ENCODE peak calls at places on chromosome 1, in ten cellular contexts. N is NCI-H446 treated with DMSO at 0.1 percent for 48 hours; P is activated CD8-positive, alpha-beta memory T cell treated with anti-CD3 and anti-CD28 coated beads, Interleukin-2, amount 50 U/mL, for 4 hours; X is CD4-positive, alpha-beta memory T cell; V is mesenteric fat pad; Z is NCI-H187; Y is stimulated activated CD4-positive, alpha-beta T cell treated with anti-CD3 and anti-CD28 coated beads, Interleukin-15, amount 100 ng/mL, for 24 hours; Q is mesothelial cell of epicardium; H is fibroblast of villous mesenchyme; I is HFF-Myc. F is an unnamed sample.

GRCh38 chr1:201267481-201268229 is 15.7 kb upstream of the PKP1 start:
- DNase-seq in N (no peak), P (no peak), Y (no peak), Z (no peak), Q (peak), I (no peak), H (no peak), X (no peak), V (peak), F (no peak)

GRCh38 chr1:26084091-26084561 is 16.7 kb upstream of the TRIM63 start:
- DNase-seq in X (no peak), N (no peak), P (no peak), H (no peak), I (no peak), Q (no peak), Z (no peak), V (no peak), Y (no peak), F (no peak)

GRCh38 chr1:4212796-4213195 is 312.7 kb upstream of the C1orf174 start:
- DNase-seq in Z (no peak), P (no peak), Q (no peak), Y (no peak), H (no peak), I (no peak), N (no peak), V (peak), X (no peak), F (no peak)

GRCh38 chr1:37601441-37601840 is 5.7 kb upstream of the GNL2 start:
- DNase-seq in N (no peak), H (no peak), V (no peak), Q (no peak), P (no peak), Z (no peak), Y (no peak), X (no peak), I (no peak), F (no peak)

GRCh38 chr1:35120458-35121133 is 41.4 kb downstream of the ZMYM1 start:
- DNase-seq in Z (no peak), Y (peak), H (peak), P (peak), X (no peak), Q (no peak), V (no peak), N (no peak), I (no peak), F (no peak)

GRCh38 chr1:171817511-171818265 is 23.6 kb upstream of the DNM3 start:
- DNase-seq in Q (no peak), X (no peak), Z (no peak), I (peak), Y (peak), P (peak), H (peak), N (no peak), V (no peak), F (peak)

GRCh38 chr1:54572236-54572850 is 24.3 kb downstream of the ACOT11 start:
- DNase-seq in H (no peak), Y (no peak), P (no peak), V (no peak), Z (no peak), X (no peak), Q (no peak), N (no peak), I (no peak), F (no peak)

GRCh38 chr1:60063561-60063960 is 10.0 kb downstream of the C1orf87 start:
- DNase-seq in I (no peak), Z (no peak), N (no peak), Y (no peak), X (no peak), H (no peak), P (no peak), Q (no peak), V (no peak), F (no peak)